ENCODE peak calls at places on chromosome 4, in seven cellular contexts. One of them, this sample, is unnamed.

GRCh38 chr4:146095091-146095690 is 80.3 kb upstream of the LSM6 start:
- DNase-seq in IMR-90: peak; percentile 65
- DNase-seq in mesenchymal stem cell: peak; percentile 56
- DNase-seq in H9: no peak
- DNase-seq in mesendoderm: peak; percentile 63
- DNase-seq in H1: peak; percentile 5
- DNase-seq in trophoblast cell: peak; percentile 41
- DNase-seq in this sample: peak; percentile 63

GRCh38 chr4:10697071-10697470 is 12.5 kb upstream of the CLNK start:
- DNase-seq in IMR-90: no peak
- DNase-seq in mesenchymal stem cell: no peak
- DNase-seq in H9: no peak
- DNase-seq in mesendoderm: no peak
- DNase-seq in H1: no peak
- DNase-seq in trophoblast cell: no peak
- DNase-seq in this sample: no peak

GRCh38 chr4:123588631-123589223 is 192.1 kb downstream of the SPRY1 start:
- DNase-seq in IMR-90: peak; percentile 60
- DNase-seq in mesenchymal stem cell: peak; percentile 99
- DNase-seq in H9: no peak
- DNase-seq in mesendoderm: no peak
- DNase-seq in H1: no peak
- DNase-seq in trophoblast cell: no peak
- DNase-seq in this sample: no peak

GRCh38 chr4:139368990-139369389 is 66.7 kb upstream of the NDUFC1 start:
- DNase-seq in IMR-90: no peak
- DNase-seq in mesenchymal stem cell: no peak
- DNase-seq in H9: no peak
- DNase-seq in mesendoderm: no peak
- DNase-seq in H1: no peak
- DNase-seq in trophoblast cell: no peak
- DNase-seq in this sample: no peak

GRCh38 chr4:3414421-3415279 is 27.1 kb upstream of the HGFAC start:
- DNase-seq in IMR-90: no peak
- DNase-seq in mesenchymal stem cell: no peak
- DNase-seq in H9: peak; percentile 18
- DNase-seq in mesendoderm: no peak
- DNase-seq in H1: no peak
- DNase-seq in trophoblast cell: no peak
- DNase-seq in this sample: no peak

GRCh38 chr4:134490863-134491262 is 289.3 kb upstream of the PABPC4L start:
- DNase-seq in IMR-90: no peak
- DNase-seq in mesenchymal stem cell: no peak
- DNase-seq in H9: no peak
- DNase-seq in mesendoderm: no peak
- DNase-seq in H1: no peak
- DNase-seq in trophoblast cell: no peak
- DNase-seq in this sample: no peak

GRCh38 chr4:145231906-145232700 is 51.7 kb upstream of the OTUD4 start:
- DNase-seq in IMR-90: peak; percentile 65
- DNase-seq in mesenchymal stem cell: no peak
- DNase-seq in H9: no peak
- DNase-seq in mesendoderm: no peak
- DNase-seq in H1: no peak
- DNase-seq in trophoblast cell: no peak
- DNase-seq in this sample: no peak

GRCh38 chr4:48546336-48546735 is 56.3 kb downstream of the ZAR1 start:
- DNase-seq in IMR-90: peak; percentile 52
- DNase-seq in mesenchymal stem cell: peak; percentile 40
- DNase-seq in H9: no peak
- DNase-seq in mesendoderm: peak; percentile 39
- DNase-seq in H1: no peak
- DNase-seq in trophoblast cell: peak; percentile 2
- DNase-seq in this sample: peak; percentile 23

GRCh38 chr4:8853249-8853648 is 18.4 kb downstream of the HMX1 start:
- DNase-seq in IMR-90: no peak
- DNase-seq in mesenchymal stem cell: no peak
- DNase-seq in H9: no peak
- DNase-seq in mesendoderm: no peak
- DNase-seq in H1: no peak
- DNase-seq in trophoblast cell: no peak
- DNase-seq in this sample: no peak

GRCh38 chr4:48190839-48191238 is 56.8 kb upstream of the TXK start:
- DNase-seq in IMR-90: no peak
- DNase-seq in mesenchymal stem cell: no peak
- DNase-seq in H9: no peak
- DNase-seq in mesendoderm: no peak
- DNase-seq in H1: no peak
- DNase-seq in trophoblast cell: no peak
- DNase-seq in this sample: no peak

DNA sequence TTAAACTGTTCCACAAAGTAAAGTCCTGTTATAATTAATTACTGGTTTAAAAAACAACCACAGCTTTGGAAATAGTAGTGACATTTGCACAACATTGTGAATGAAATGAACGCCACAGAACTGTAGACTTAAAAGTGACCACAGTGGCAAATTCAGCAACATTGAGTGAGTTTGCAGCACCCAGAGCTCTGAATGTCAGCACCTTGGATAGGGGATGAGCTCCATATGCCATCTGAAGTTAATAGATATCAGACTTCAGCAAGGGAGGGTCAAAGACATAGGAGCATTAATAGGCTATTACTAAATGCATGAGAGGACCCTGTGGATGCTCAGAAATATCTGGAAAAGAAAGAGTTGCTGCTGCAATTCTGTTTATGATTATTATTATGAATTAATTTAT is 55.3 kb upstream of the KCNIP4 start:
- DNase-seq in IMR-90: no peak
- DNase-seq in mesenchymal stem cell: no peak
- DNase-seq in H9: no peak
- DNase-seq in mesendoderm: peak; percentile 16
- DNase-seq in H1: no peak
- DNase-seq in trophoblast cell: no peak
- DNase-seq in this sample: no peak
- H2AK5ac ChIP-seq in IMR-90: no peak overlapping the region
- H2AK5ac ChIP-seq in mesenchymal stem cell: no peak overlapping the region
- H2AK5ac ChIP-seq in H9: no peak overlapping the region
- H2AK5ac ChIP-seq in mesendoderm: no peak overlapping the region
- H2AK5ac ChIP-seq in H1: no peak overlapping the region
- H2AK5ac ChIP-seq in trophoblast cell: no peak overlapping the region
- H2AK5ac ChIP-seq in this sample: no peak overlapping the region

GRCh38 chr4:54726907-54727306 is 69.2 kb downstream of the KIT start:
- DNase-seq in IMR-90: no peak
- DNase-seq in mesenchymal stem cell: no peak
- DNase-seq in H9: no peak
- DNase-seq in mesendoderm: no peak
- DNase-seq in H1: no peak
- DNase-seq in trophoblast cell: no peak
- DNase-seq in this sample: no peak
- H3K79me1 ChIP-seq in IMR-90: no peaks in the 10 kb centered on the region
- H3K79me1 ChIP-seq in mesenchymal stem cell: no peaks in the 10 kb centered on the region
- H3K79me1 ChIP-seq in H9: no peaks in the 10 kb centered on the region
- H3K79me1 ChIP-seq in mesendoderm: no peaks in the 10 kb centered on the region
- H3K79me1 ChIP-seq in H1: no peaks in the 10 kb centered on the region
- H3K79me1 ChIP-seq in trophoblast cell: no peaks in the 10 kb centered on the region
- H3K79me1 ChIP-seq in this sample: no peaks in the 10 kb centered on the region

GRCh38 chr4:184331155-184331995 is 113.7 kb upstream of the ENPP6 start:
- DNase-seq in IMR-90: peak; percentile 23
- DNase-seq in mesenchymal stem cell: no peak
- DNase-seq in H9: no peak
- DNase-seq in mesendoderm: no peak
- DNase-seq in H1: no peak
- DNase-seq in trophoblast cell: peak; percentile 9
- DNase-seq in this sample: no peak

GRCh38 chr4:184324939-184325477 is 107.3 kb upstream of the ENPP6 start:
- DNase-seq in IMR-90: no peak
- DNase-seq in mesenchymal stem cell: no peak
- DNase-seq in H9: no peak
- DNase-seq in mesendoderm: peak; percentile 35
- DNase-seq in H1: no peak
- DNase-seq in trophoblast cell: no peak
- DNase-seq in this sample: no peak

GRCh38 chr4:184328022-184328736 is 110.5 kb upstream of the ENPP6 start:
- DNase-seq in IMR-90: no peak
- DNase-seq in mesenchymal stem cell: no peak
- DNase-seq in H9: no peak
- DNase-seq in mesendoderm: no peak
- DNase-seq in H1: no peak
- DNase-seq in trophoblast cell: peak; percentile 19
- DNase-seq in this sample: no peak

GRCh38 chr4:184330008-184330400 is 112.3 kb upstream of the ENPP6 start:
- DNase-seq in IMR-90: peak; percentile 40
- DNase-seq in mesenchymal stem cell: no peak
- DNase-seq in H9: no peak
- DNase-seq in mesendoderm: no peak
- DNase-seq in H1: no peak
- DNase-seq in trophoblast cell: peak; percentile 29
- DNase-seq in this sample: no peak

GRCh38 chr4:184329235-184330007 is 111.7 kb upstream of the ENPP6 start:
- DNase-seq in IMR-90: no peak
- DNase-seq in mesenchymal stem cell: no peak
- DNase-seq in H9: no peak
- DNase-seq in mesendoderm: no peak
- DNase-seq in H1: no peak
- DNase-seq in trophoblast cell: no peak
- DNase-seq in this sample: no peak
- H3K27ac ChIP-seq in IMR-90: no peak overlapping the region
- H3K27ac ChIP-seq in mesenchymal stem cell: no peak overlapping the region
- H3K27ac ChIP-seq in H9: no peak overlapping the region
- H3K27ac ChIP-seq in mesendoderm: no peak overlapping the region
- H3K27ac ChIP-seq in H1: no peak overlapping the region
- H3K27ac ChIP-seq in trophoblast cell: no peak overlapping the region
- H3K27ac ChIP-seq in this sample: no peak overlapping the region

DNA sequence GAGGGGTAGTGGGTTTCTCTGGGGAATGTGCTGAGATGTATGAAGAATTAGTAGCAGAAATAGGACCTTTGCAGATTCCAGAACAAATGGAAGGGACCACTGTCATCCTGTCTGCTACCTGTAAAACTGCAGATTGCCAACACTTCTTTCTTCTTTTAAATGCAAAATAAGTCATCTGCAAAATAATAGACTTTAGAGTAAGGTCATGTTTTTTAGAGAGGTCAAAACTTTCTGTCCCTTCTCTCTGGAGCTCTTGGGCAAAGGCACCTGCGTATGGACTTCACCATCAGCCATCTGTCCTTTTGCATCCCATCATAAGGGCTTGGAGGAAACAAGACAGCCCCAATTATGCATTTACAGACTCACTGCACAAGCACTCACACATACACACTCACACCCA is 121.1 kb upstream of the PPARGC1A start:
- DNase-seq in IMR-90: no peak
- DNase-seq in mesenchymal stem cell: no peak
- DNase-seq in H9: no peak
- DNase-seq in mesendoderm: no peak
- DNase-seq in H1: no peak
- DNase-seq in trophoblast cell: no peak
- DNase-seq in this sample: no peak
- H2AK5ac ChIP-seq in IMR-90: no peak overlapping the region
- H2AK5ac ChIP-seq in mesenchymal stem cell: no peak overlapping the region
- H2AK5ac ChIP-seq in H9: no peak overlapping the region
- H2AK5ac ChIP-seq in mesendoderm: no peak overlapping the region
- H2AK5ac ChIP-seq in H1: peak overlapping the region; percentile 14
- H2AK5ac ChIP-seq in trophoblast cell: no peak overlapping the region
- H2AK5ac ChIP-seq in this sample: no peak overlapping the region

GRCh38 chr4:70709551-70710080 is 12.1 kb upstream of the RUFY3 start:
- DNase-seq in IMR-90: no peak
- DNase-seq in mesenchymal stem cell: no peak
- DNase-seq in H9: no peak
- DNase-seq in mesendoderm: no peak
- DNase-seq in H1: no peak
- DNase-seq in trophoblast cell: no peak
- DNase-seq in this sample: peak; percentile 35
- H3K79me1 ChIP-seq in IMR-90: peaks cover 24% of the 10 kb centered on the region
- H3K79me1 ChIP-seq in mesenchymal stem cell: peaks cover 22% of the 10 kb centered on the region
- H3K79me1 ChIP-seq in H9: no peaks in the 10 kb centered on the region
- H3K79me1 ChIP-seq in mesendoderm: peaks cover 7% of the 10 kb centered on the region
- H3K79me1 ChIP-seq in H1: no peaks in the 10 kb centered on the region
- H3K79me1 ChIP-seq in trophoblast cell: peaks cover 13% of the 10 kb centered on the region
- H3K79me1 ChIP-seq in this sample: no peaks in the 10 kb centered on the region